ENCODE peak calls at places on chromosomes 3 and 15, in five cellular contexts. One of them, this sample, is unnamed.

GRCh38 chr3:53350652-53351051 is 3.3 kb upstream of the DCP1A start:
- DNase-seq in H9: peak; percentile 41
- DNase-seq in mesenchymal stem cell: peak; percentile 73
- DNase-seq in IMR-90: peak; percentile 18
- DNase-seq in neuronal stem cell: no peak
- DNase-seq in this sample: peak; percentile 42

GRCh38 chr15:85950101-85950500 is 129.6 kb upstream of the AGBL1 start:
- DNase-seq in neuronal stem cell: no peak
- DNase-seq in H9: no peak
- DNase-seq in IMR-90: no peak
- DNase-seq in mesenchymal stem cell: no peak
- DNase-seq in this sample: no peak

GRCh38 chr3:23776352-23776891 is 29.3 kb upstream of the UBE2E1 start:
- DNase-seq in mesenchymal stem cell: peak; percentile 84
- DNase-seq in neuronal stem cell: no peak
- DNase-seq in IMR-90: peak; percentile 81
- DNase-seq in H9: no peak
- DNase-seq in this sample: peak; percentile 13

GRCh38 chr3:64248247-64248646 is 23.0 kb upstream of the PRICKLE2 start:
- DNase-seq in H9: no peak
- DNase-seq in IMR-90: no peak
- DNase-seq in mesenchymal stem cell: no peak
- DNase-seq in neuronal stem cell: no peak
- DNase-seq in this sample: no peak

GRCh38 chr15:101386006-101386405 is 91.0 kb upstream of the SNRPA1 start:
- DNase-seq in mesenchymal stem cell: no peak
- DNase-seq in neuronal stem cell: no peak
- DNase-seq in H9: no peak
- DNase-seq in IMR-90: no peak
- DNase-seq in this sample: no peak

GRCh38 chr15:90667063-90667754 is 49.9 kb upstream of the BLM start:
- DNase-seq in H9: no peak
- DNase-seq in IMR-90: no peak
- DNase-seq in neuronal stem cell: no peak
- DNase-seq in mesenchymal stem cell: no peak
- DNase-seq in this sample: no peak

GRCh38 chr15:31215490-31216209 is 111.0 kb upstream of the KLF13 start:
- DNase-seq in H9: peak; percentile 82
- DNase-seq in neuronal stem cell: peak; percentile 59
- DNase-seq in mesenchymal stem cell: peak; percentile 65
- DNase-seq in IMR-90: no peak
- DNase-seq in this sample: peak; percentile 17

GRCh38 chr15:66905954-66906353 is 159.4 kb upstream of the SMAD3 start:
- DNase-seq in IMR-90: no peak
- DNase-seq in mesenchymal stem cell: no peak
- DNase-seq in H9: peak; percentile 33
- DNase-seq in neuronal stem cell: no peak
- DNase-seq in this sample: peak; percentile 28

GRCh38 chr15:94196536-94196935 is 34.8 kb upstream of the MCTP2 start:
- DNase-seq in neuronal stem cell: no peak
- DNase-seq in H9: no peak
- DNase-seq in IMR-90: peak; percentile 60
- DNase-seq in mesenchymal stem cell: peak; percentile 86
- DNase-seq in this sample: no peak

GRCh38 chr3:129417354-129417753 is 11.1 kb downstream of the EFCAB12 start:
- DNase-seq in H9: no peak
- DNase-seq in IMR-90: peak; percentile 74
- DNase-seq in neuronal stem cell: no peak
- DNase-seq in mesenchymal stem cell: peak; percentile 94
- DNase-seq in this sample: no peak

GRCh38 chr3:105495021-105495420 is 128.3 kb downstream of the ALCAM start:
- DNase-seq in mesenchymal stem cell: no peak
- DNase-seq in neuronal stem cell: no peak
- DNase-seq in H9: no peak
- DNase-seq in IMR-90: peak; percentile 22
- DNase-seq in this sample: peak; percentile 81

GRCh38 chr3:149771652-149772271 is 19.5 kb upstream of the COMMD2 start:
- DNase-seq in neuronal stem cell: peak; percentile 49
- DNase-seq in IMR-90: peak; percentile 25
- DNase-seq in mesenchymal stem cell: peak; percentile 52
- DNase-seq in H9: peak; percentile 64
- DNase-seq in this sample: peak; percentile 71

GRCh38 chr3:53142986-53143385 is 12.8 kb upstream of the RFT1 start:
- DNase-seq in mesenchymal stem cell: no peak
- DNase-seq in neuronal stem cell: no peak
- DNase-seq in H9: no peak
- DNase-seq in IMR-90: no peak
- DNase-seq in this sample: no peak

GRCh38 chr15:98872777-98873176 is 134.8 kb downstream of the PGPEP1L start:
- DNase-seq in neuronal stem cell: no peak
- DNase-seq in IMR-90: no peak
- DNase-seq in H9: no peak
- DNase-seq in mesenchymal stem cell: no peak
- DNase-seq in this sample: no peak

GRCh38 chr3:14377838-14378169 is 24.6 kb upstream of the SLC6A6 start:
- DNase-seq in H9: no peak
- DNase-seq in neuronal stem cell: no peak
- DNase-seq in mesenchymal stem cell: no peak
- DNase-seq in IMR-90: no peak
- DNase-seq in this sample: no peak

GRCh38 chr15:81189583-81190283 is 6.9 kb upstream of the IL16 start:
- DNase-seq in IMR-90: peak; percentile 99
- DNase-seq in neuronal stem cell: no peak
- DNase-seq in mesenchymal stem cell: peak; percentile 36
- DNase-seq in H9: no peak
- DNase-seq in this sample: peak; percentile 77

GRCh38 chr3:132898131-132898530 is 140.1 kb upstream of the TMEM108 start:
- DNase-seq in H9: no peak
- DNase-seq in neuronal stem cell: no peak
- DNase-seq in mesenchymal stem cell: no peak
- DNase-seq in IMR-90: no peak
- DNase-seq in this sample: no peak

GRCh38 chr15:95295905-95296618 is 1034.4 kb upstream of the NR2F2 start:
- DNase-seq in mesenchymal stem cell: no peak
- DNase-seq in H9: no peak
- DNase-seq in IMR-90: no peak
- DNase-seq in neuronal stem cell: no peak
- DNase-seq in this sample: no peak

GRCh38 chr3:100335137-100335833 is 728 bp downstream of the NIT2 start:
- DNase-seq in mesenchymal stem cell: peak; percentile 18
- DNase-seq in neuronal stem cell: no peak
- DNase-seq in IMR-90: no peak
- DNase-seq in H9: peak; percentile 41
- DNase-seq in this sample: peak; percentile 21

GRCh38 chr3:156483961-156484787 is 70.7 kb downstream of the SSR3 start:
- DNase-seq in IMR-90: peak; percentile 66
- DNase-seq in mesenchymal stem cell: peak; percentile 81
- DNase-seq in neuronal stem cell: no peak
- DNase-seq in H9: no peak
- DNase-seq in this sample: no peak

GRCh38 chr3:129424185-129424841 is 4.1 kb downstream of the EFCAB12 start:
- DNase-seq in H9: no peak
- DNase-seq in IMR-90: peak; percentile 24
- DNase-seq in neuronal stem cell: no peak
- DNase-seq in mesenchymal stem cell: peak; percentile 50
- DNase-seq in this sample: no peak

GRCh38 chr15:98446093-98446492 is 202.2 kb upstream of the IGF1R start:
- DNase-seq in IMR-90: no peak
- DNase-seq in neuronal stem cell: no peak
- DNase-seq in H9: no peak
- DNase-seq in mesenchymal stem cell: no peak
- DNase-seq in this sample: no peak

GRCh38 chr3:101379695-101380376 is 59.5 kb upstream of the IMPG2 start:
- DNase-seq in neuronal stem cell: no peak
- DNase-seq in mesenchymal stem cell: no peak
- DNase-seq in H9: no peak
- DNase-seq in IMR-90: no peak
- DNase-seq in this sample: no peak

GRCh38 chr3:138114431-138114918 is 933 bp downstream of the DZIP1L start:
- DNase-seq in neuronal stem cell: no peak
- DNase-seq in mesenchymal stem cell: peak; percentile 58
- DNase-seq in IMR-90: peak; percentile 43
- DNase-seq in H9: peak; percentile 47
- DNase-seq in this sample: no peak

GRCh38 chr3:43257850-43258249 is 28.5 kb upstream of the SNRK start:
- DNase-seq in H9: no peak
- DNase-seq in mesenchymal stem cell: no peak
- DNase-seq in neuronal stem cell: no peak
- DNase-seq in IMR-90: no peak
- DNase-seq in this sample: no peak

GRCh38 chr15:39782441-39783138 is at the start of gene FSIP1:
- DNase-seq in IMR-90: peak; percentile 96
- DNase-seq in H9: peak; percentile 98
- DNase-seq in neuronal stem cell: peak; percentile 95
- DNase-seq in mesenchymal stem cell: peak; percentile 98
- DNase-seq in this sample: peak; percentile 95

GRCh38 chr3:30613135-30613825 is 6.9 kb downstream of the TGFBR2 start:
- DNase-seq in mesenchymal stem cell: peak; percentile 79
- DNase-seq in H9: no peak
- DNase-seq in neuronal stem cell: no peak
- DNase-seq in IMR-90: no peak
- DNase-seq in this sample: no peak

GRCh38 chr15:26294062-26294689 is 431.0 kb upstream of the ATP10A start:
- DNase-seq in IMR-90: no peak
- DNase-seq in mesenchymal stem cell: no peak
- DNase-seq in neuronal stem cell: peak; percentile 9
- DNase-seq in H9: peak; percentile 84
- DNase-seq in this sample: no peak

GRCh38 chr3:129003578-129004112 is 2.5 kb downstream of the EFCC1 start:
- DNase-seq in IMR-90: no peak
- DNase-seq in neuronal stem cell: no peak
- DNase-seq in mesenchymal stem cell: no peak
- DNase-seq in H9: peak; percentile 64
- DNase-seq in this sample: peak; percentile 72

GRCh38 chr3:122678496-122678895 is 2.1 kb upstream of the PARP14 start:
- DNase-seq in mesenchymal stem cell: no peak
- DNase-seq in H9: no peak
- DNase-seq in neuronal stem cell: no peak
- DNase-seq in IMR-90: no peak
- DNase-seq in this sample: no peak

GRCh38 chr3:31523543-31523942 is 9.2 kb upstream of the STT3B start:
- DNase-seq in IMR-90: no peak
- DNase-seq in mesenchymal stem cell: no peak
- DNase-seq in H9: no peak
- DNase-seq in neuronal stem cell: no peak
- DNase-seq in this sample: no peak

GRCh38 chr3:186839874-186840641 is 2.5 kb upstream of the ADIPOQ start:
- DNase-seq in H9: no peak
- DNase-seq in mesenchymal stem cell: no peak
- DNase-seq in neuronal stem cell: no peak
- DNase-seq in IMR-90: no peak
- DNase-seq in this sample: peak; percentile 97

GRCh38 chr3:24415819-24416218 is 78.8 kb downstream of the THRB start:
- DNase-seq in mesenchymal stem cell: no peak
- DNase-seq in H9: no peak
- DNase-seq in neuronal stem cell: no peak
- DNase-seq in IMR-90: no peak
- DNase-seq in this sample: no peak

DNA sequence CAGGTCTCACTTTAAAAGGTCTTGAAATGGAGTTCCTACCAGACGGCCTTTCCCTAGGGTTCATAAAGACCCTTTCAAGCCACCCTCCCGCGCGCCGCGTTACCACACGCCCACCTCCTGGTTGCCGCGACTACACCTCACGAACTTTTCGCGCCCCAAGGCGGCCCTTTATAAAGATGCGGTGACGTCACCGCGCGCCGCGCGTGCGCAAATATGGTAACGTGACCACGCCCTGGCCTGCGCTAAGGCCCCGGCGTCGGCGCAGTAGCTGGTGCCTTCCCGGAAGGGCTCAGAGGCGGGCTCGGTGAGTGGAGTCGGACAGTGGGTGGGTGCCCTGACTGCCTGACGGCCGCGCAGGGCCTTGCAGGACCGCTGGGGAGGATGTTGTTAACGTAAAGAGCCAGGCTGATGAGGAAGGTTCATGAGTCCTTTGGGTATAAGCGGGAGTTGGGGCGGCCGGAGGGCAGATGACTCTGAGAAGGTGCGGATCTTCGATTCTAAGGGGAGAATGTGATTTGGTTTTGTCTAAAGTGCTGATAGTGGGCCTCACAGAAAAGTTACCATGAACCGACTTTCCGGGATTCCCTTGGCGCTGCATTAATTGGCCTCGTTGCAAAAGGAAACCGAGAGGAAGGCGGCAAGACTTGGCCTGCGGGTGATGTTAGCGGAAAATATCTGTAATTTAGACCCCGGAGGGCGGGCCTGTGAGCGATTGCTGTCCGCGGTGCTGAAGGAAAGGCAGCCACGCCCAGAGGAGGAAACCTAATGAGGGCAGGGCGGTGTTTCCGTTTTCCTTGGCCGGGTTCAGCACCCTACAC is 54.4 kb downstream of the FEZF2 start:
- DNase-seq in IMR-90: peak; percentile 79
- DNase-seq in mesenchymal stem cell: peak; percentile 89
- DNase-seq in H9: peak; percentile 90
- DNase-seq in neuronal stem cell: peak; percentile 86
- DNase-seq in this sample: peak; percentile 89
- H2AFZ ChIP-seq in IMR-90: peak overlapping the region; percentile 99
- H2AFZ ChIP-seq in mesenchymal stem cell: peak overlapping the region; percentile 75
- H2AFZ ChIP-seq in H9: no peak overlapping the region
- H2AFZ ChIP-seq in neuronal stem cell: peak overlapping the region; percentile 95
- H2AFZ ChIP-seq in this sample: peak overlapping the region; percentile 91

GRCh38 chr3:48655063-48655462 is 7.6 kb downstream of the CELSR3 start:
- DNase-seq in IMR-90: no peak
- DNase-seq in H9: no peak
- DNase-seq in neuronal stem cell: no peak
- DNase-seq in mesenchymal stem cell: no peak
- DNase-seq in this sample: no peak
- H3K4ac ChIP-seq in IMR-90: no peak overlapping the region
- H3K4ac ChIP-seq in H9: no peak overlapping the region
- H3K4ac ChIP-seq in neuronal stem cell: no peak overlapping the region
- H3K4ac ChIP-seq in mesenchymal stem cell: no peak overlapping the region
- H3K4ac ChIP-seq in this sample: no peak overlapping the region

DNA sequence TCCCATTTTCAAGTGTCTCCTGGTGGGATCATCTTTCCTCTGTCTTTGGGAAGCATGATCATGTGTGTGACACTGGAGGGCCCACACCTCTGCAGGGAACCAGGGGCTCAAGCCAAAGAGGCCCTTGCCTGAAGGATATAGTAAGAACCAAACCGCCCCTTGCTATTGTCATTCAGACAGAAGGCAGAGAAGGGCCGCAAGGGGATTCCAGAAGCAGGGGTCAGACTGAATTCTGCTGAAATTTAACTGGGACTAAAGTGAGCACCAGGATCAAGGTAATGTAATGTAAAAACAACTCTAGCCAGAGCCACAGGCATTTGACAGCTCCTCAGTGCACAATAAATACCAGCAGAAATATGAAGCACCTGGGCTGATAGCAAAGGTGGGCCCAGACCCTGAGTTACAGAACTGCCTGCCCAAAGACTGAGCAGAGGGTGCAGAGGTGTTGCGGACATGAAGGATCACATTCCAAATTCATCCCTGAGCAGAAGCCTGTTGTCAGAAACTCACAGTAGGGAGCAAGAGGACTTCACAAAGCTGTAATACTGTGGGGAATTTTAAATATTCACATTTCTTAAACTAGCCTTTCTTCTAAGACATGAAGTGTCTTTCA is 46.0 kb upstream of the RASGRF1 start:
- DNase-seq in IMR-90: no peak
- DNase-seq in neuronal stem cell: no peak
- DNase-seq in mesenchymal stem cell: no peak
- DNase-seq in H9: peak; percentile 56
- DNase-seq in this sample: peak; percentile 43
- H2AFZ ChIP-seq in IMR-90: no peak overlapping the region
- H2AFZ ChIP-seq in neuronal stem cell: no peak overlapping the region
- H2AFZ ChIP-seq in mesenchymal stem cell: no peak overlapping the region
- H2AFZ ChIP-seq in H9: no peak overlapping the region
- H2AFZ ChIP-seq in this sample: no peak overlapping the region

GRCh38 chr3:35524851-35525250 is 114.5 kb upstream of the ARPP21 start:
- DNase-seq in mesenchymal stem cell: no peak
- DNase-seq in IMR-90: no peak
- DNase-seq in H9: no peak
- DNase-seq in neuronal stem cell: no peak
- DNase-seq in this sample: no peak
- H3K4ac ChIP-seq in mesenchymal stem cell: no peak overlapping the region
- H3K4ac ChIP-seq in IMR-90: no peak overlapping the region
- H3K4ac ChIP-seq in H9: no peak overlapping the region
- H3K4ac ChIP-seq in neuronal stem cell: no peak overlapping the region
- H3K4ac ChIP-seq in this sample: no peak overlapping the region

This sample was measured in trophoblast cell.